ENCODE peak calls at places on chromosomes 5 and 9, in six cellular contexts. P is HepG2, V is fibroblast of lung, Q is PC-3, B is DND-41, W is neural progenitor cell. M is an unnamed sample.
A peak's percentile ranks its signal among the peaks of the same experiment; 100 is the strongest.

GRCh38 chr5:150129813-150130492 is 25.7 kb downstream of the PDGFRB start:
- DNase-seq in P (peak; percentile 67), V (peak; percentile 52), Q (peak; percentile 88), B (peak; percentile 53), W (peak; percentile 80), M (peak; percentile 50)

GRCh38 chr9:98811051-98811650 is 3.7 kb downstream of the GALNT12 start:
- DNase-seq in P (no peak), V (peak; percentile 94), Q (peak; percentile 78), B (no peak), W (no peak), M (no peak)

GRCh38 chr9:124286292-124286931 is 28.7 kb downstream of the NEK6 start:
- DNase-seq in P (no peak), V (peak; percentile 96), Q (no peak), B (no peak), W (no peak), M (peak; percentile 75)

GRCh38 chr9:133056533-133056932 is 5.2 kb upstream of the CEL start:
- DNase-seq in P (no peak), V (no peak), Q (no peak), B (no peak), W (no peak), M (no peak)

GRCh38 chr9:81559741-81560140 is 129.6 kb downstream of the TLE1 start:
- DNase-seq in P (peak; percentile 63), V (peak; percentile 98), Q (peak; percentile 81), B (no peak), W (no peak), M (peak; percentile 88)

GRCh38 chr5:112735702-112736101 is 2.0 kb upstream of the APC start:
- DNase-seq in P (no peak), V (peak; percentile 71), Q (peak; percentile 87), B (no peak), W (no peak), M (peak; percentile 79)

GRCh38 chr5:64149857-64150521 is 15.7 kb upstream of the RNF180 start:
- DNase-seq in P (no peak), V (no peak), Q (no peak), B (no peak), W (no peak), M (no peak)

GRCh38 chr5:128111818-128112448 is 28.4 kb downstream of the SLC12A2 start:
- DNase-seq in P (no peak), V (peak; percentile 88), Q (peak; percentile 57), B (no peak), W (no peak), M (no peak)

GRCh38 chr5:6158974-6159863 is 219.1 kb downstream of the MED10 start:
- DNase-seq in P (peak; percentile 12), V (peak; percentile 68), Q (peak; percentile 100), B (no peak), W (no peak), M (no peak)

GRCh38 chr9:78909566-78909965 is 612.6 kb downstream of the PSAT1 start:
- DNase-seq in P (no peak), V (peak; percentile 59), Q (no peak), B (no peak), W (no peak), M (no peak)

GRCh38 chr9:107489144-107489673 is 360 bp downstream of the KLF4 start:
- DNase-seq in P (no peak), V (no peak), Q (peak; percentile 11), B (no peak), W (no peak), M (no peak)

GRCh38 chr9:76425677-76426453 is 31.6 kb upstream of the RFK start:
- DNase-seq in P (no peak), V (no peak), Q (no peak), B (no peak), W (no peak), M (no peak)

GRCh38 chr9:14343948-14344547 is 30.1 kb upstream of the NFIB start:
- DNase-seq in P (no peak), V (no peak), Q (no peak), B (no peak), W (peak; percentile 76), M (no peak)

GRCh38 chr5:16492398-16493175 is 27.0 kb upstream of the ZNF622 start:
- DNase-seq in P (no peak), V (peak; percentile 71), Q (peak; percentile 55), B (no peak), W (peak; percentile 8), M (peak; percentile 64)

GRCh38 chr9:113524460-113524859 is 60.9 kb downstream of the RGS3 start:
- DNase-seq in P (no peak), V (no peak), Q (no peak), B (no peak), W (no peak), M (no peak)

GRCh38 chr9:130167927-130168326 is 4.3 kb upstream of the NCS1 start:
- DNase-seq in P (no peak), V (no peak), Q (no peak), B (no peak), W (no peak), M (no peak)

DNA sequence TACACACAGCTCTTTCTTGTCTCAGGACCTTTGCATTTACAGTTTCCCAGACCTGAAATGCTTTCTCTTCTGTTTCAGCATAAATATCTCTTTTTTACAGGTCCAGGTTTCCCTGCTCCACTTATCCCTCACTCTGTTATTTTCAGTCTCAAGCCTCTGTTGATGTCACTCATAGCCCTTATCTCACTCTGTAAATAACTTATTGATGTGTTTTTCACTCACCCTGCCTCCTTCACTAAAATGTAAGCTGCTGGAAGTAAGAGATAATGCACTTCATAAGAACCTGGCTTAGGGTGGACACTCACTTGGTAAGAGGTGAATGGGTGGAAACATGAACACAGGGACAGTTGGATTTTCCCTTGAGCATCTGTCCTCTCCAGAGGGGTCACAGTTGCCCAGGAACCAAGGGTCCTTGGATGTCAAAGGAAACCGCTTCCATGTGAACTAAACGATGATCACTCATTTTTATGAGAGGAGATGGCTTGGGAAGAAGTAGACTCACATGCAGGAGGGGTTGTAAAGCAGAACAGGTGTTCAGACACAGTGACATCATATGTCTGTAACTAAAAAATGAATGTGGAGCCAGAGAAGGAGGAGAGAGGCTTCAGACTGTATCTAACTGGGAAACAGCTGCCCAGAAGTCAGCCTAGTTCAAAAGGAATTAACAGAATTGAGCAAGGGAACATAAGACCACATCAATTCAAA is 5.5 kb upstream of the HTR4 start:
- DNase-seq in P (no peak), V (no peak), Q (no peak), B (no peak), W (no peak), M (no peak)
- TF ChIP-seq EZH2 in P (no peak), V (no peak), Q (no peak), B (no peak), W (no peak), M (no peak)

GRCh38 chr5:66810747-66811355 is 214.7 kb downstream of the MAST4 start:
- DNase-seq in P (no peak), V (no peak), Q (no peak), B (no peak), W (peak; percentile 28), M (no peak)

GRCh38 chr5:66805514-66806430 is 209.6 kb downstream of the MAST4 start:
- DNase-seq in P (no peak), V (no peak), Q (no peak), B (no peak), W (no peak), M (no peak)

GRCh38 chr5:66808663-66809062 is 212.5 kb downstream of the MAST4 start:
- DNase-seq in P (no peak), V (no peak), Q (no peak), B (no peak), W (no peak), M (no peak)

GRCh38 chr5:66810151-66810550 is 214.0 kb downstream of the MAST4 start:
- DNase-seq in P (no peak), V (no peak), Q (no peak), B (no peak), W (no peak), M (no peak)

GRCh38 chr5:66807743-66808142 is 211.6 kb downstream of the MAST4 start:
- DNase-seq in P (peak; percentile 7), V (peak; percentile 53), Q (peak; percentile 63), B (no peak), W (peak; percentile 21), M (peak; percentile 79)
- TF ChIP-seq CTCF in P (peak; percentile 36), V (peak; percentile 69), Q (peak; percentile 51), B (peak; percentile 21), W (peak; percentile 35), M (peak; percentile 58)

GRCh38 chr5:118017536-118017935 is 970.8 kb downstream of the DTWD2 start:
- DNase-seq in P (no peak), V (no peak), Q (no peak), B (no peak), W (no peak), M (no peak)

DNA sequence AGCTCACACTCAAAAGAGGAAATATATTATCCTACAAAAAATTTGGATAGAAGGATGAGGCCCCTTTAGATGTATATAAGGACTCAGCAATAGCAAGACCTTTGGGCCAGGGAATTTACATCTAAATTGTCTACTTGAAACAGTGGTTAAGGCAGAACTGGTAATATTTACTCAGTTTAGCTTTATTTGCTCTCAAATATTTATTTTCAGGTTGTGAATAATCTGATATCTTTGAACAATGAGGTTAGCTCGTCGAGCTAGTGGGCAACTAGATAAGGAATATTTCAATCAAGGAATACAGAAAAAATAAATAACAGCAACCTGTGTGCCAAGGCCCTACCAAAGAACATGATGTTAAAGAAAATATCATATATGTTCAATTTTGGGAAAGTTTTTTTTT is 966.3 kb downstream of the DTWD2 start:
- DNase-seq in P (no peak), V (no peak), Q (no peak), B (no peak), W (no peak), M (no peak)
- TF ChIP-seq EZH2 in P (no peak), V (no peak), Q (no peak), B (no peak), W (no peak), M (no peak)

GRCh38 chr5:65970481-65971367 is 44.3 kb downstream of the ERBIN start:
- DNase-seq in P (no peak), V (no peak), Q (no peak), B (no peak), W (no peak), M (no peak)

GRCh38 chr5:65961644-65962043 is 35.3 kb downstream of the ERBIN start:
- DNase-seq in P (no peak), V (peak; percentile 79), Q (peak; percentile 8), B (no peak), W (no peak), M (no peak)

GRCh38 chr5:65971643-65972042 is 45.3 kb downstream of the ERBIN start:
- DNase-seq in P (no peak), V (no peak), Q (no peak), B (no peak), W (no peak), M (no peak)

GRCh38 chr5:65969539-65970393 is 43.4 kb downstream of the ERBIN start:
- DNase-seq in P (no peak), V (no peak), Q (no peak), B (no peak), W (no peak), M (no peak)

DNA sequence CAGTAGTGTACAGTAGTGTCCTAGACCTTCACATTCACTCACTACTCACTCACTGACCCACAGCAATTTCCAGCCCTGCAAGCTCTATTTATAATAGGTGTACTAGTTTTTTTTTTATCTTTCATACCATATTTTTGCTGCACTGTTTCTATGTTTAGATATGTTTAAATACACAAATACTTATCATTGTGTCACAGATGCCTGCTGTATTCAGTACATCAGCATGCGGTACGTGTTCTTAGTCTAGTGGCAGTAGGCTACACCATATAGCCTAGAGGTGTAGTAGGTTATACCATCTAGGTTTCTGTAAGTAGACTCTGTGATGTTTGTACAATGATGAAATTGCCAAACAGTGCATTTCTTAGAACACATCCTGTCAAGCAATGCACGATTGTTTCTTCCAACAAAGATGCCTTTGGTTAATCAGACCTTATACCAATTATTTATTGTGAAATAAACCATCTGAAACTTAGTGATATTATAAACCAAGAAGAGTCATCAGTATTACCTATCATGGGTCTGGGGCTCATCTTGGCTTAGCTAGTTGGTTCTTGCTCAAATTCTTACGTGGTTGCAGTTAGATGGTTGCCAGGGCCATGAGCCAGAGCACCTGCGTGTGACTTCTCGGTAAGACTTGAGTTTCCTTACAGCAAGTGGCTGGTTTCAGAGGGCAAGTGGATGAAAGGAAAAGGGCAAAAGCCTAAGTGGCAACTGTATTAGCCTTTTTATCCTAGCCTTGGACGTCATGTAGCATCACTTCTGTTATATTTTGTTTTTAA is 41.1 kb downstream of the ERBIN start:
- DNase-seq in P (no peak), V (no peak), Q (no peak), B (no peak), W (no peak), M (no peak)
- TF ChIP-seq CTCF in P (no peak), V (no peak), Q (no peak), B (no peak), W (no peak), M (no peak)